ENCODE peak calls at places on chromosomes 1 and 21, in five cellular contexts. One of them, this sample, is unnamed.

GRCh38 chr1:40770296-40771070 is 13.1 kb upstream of the KCNQ4 start:
- DNase-seq in HepG2: no peak
- DNase-seq in SK-N-SH: no peak
- DNase-seq in sigmoid colon: peak; percentile 53
- DNase-seq in tibial nerve: no peak
- DNase-seq in this sample: no peak

GRCh38 chr1:197320991-197321531 is 53.0 kb downstream of the CRB1 start:
- DNase-seq in sigmoid colon: no peak
- DNase-seq in HepG2: no peak
- DNase-seq in SK-N-SH: no peak
- DNase-seq in tibial nerve: no peak
- DNase-seq in this sample: no peak

GRCh38 chr1:47824297-47824696 is 172.9 kb downstream of the TRABD2B start:
- DNase-seq in HepG2: no peak
- DNase-seq in SK-N-SH: no peak
- DNase-seq in sigmoid colon: no peak
- DNase-seq in tibial nerve: no peak
- DNase-seq in this sample: no peak

GRCh38 chr1:63911049-63911448 is 137.2 kb downstream of the ROR1 start:
- DNase-seq in HepG2: no peak
- DNase-seq in sigmoid colon: no peak
- DNase-seq in tibial nerve: no peak
- DNase-seq in SK-N-SH: no peak
- DNase-seq in this sample: no peak

GRCh38 chr1:7526867-7527732 is 244.0 kb upstream of the VAMP3 start:
- DNase-seq in tibial nerve: no peak
- DNase-seq in HepG2: no peak
- DNase-seq in SK-N-SH: no peak
- DNase-seq in sigmoid colon: no peak
- DNase-seq in this sample: no peak

GRCh38 chr1:235954306-235955283 is 87.9 kb upstream of the LYST start:
- DNase-seq in sigmoid colon: peak; percentile 60
- DNase-seq in tibial nerve: no peak
- DNase-seq in SK-N-SH: no peak
- DNase-seq in HepG2: peak; percentile 37
- DNase-seq in this sample: no peak

GRCh38 chr1:12475947-12476346 is 142.1 kb downstream of the DHRS3 start:
- DNase-seq in SK-N-SH: no peak
- DNase-seq in tibial nerve: no peak
- DNase-seq in sigmoid colon: no peak
- DNase-seq in HepG2: peak; percentile 55
- DNase-seq in this sample: no peak

GRCh38 chr1:183918589-183918988 is 113.7 kb downstream of the RGL1 start:
- DNase-seq in tibial nerve: no peak
- DNase-seq in sigmoid colon: no peak
- DNase-seq in HepG2: no peak
- DNase-seq in SK-N-SH: no peak
- DNase-seq in this sample: no peak

GRCh38 chr1:94339229-94339927 is 78.8 kb upstream of the ABCD3 start:
- DNase-seq in tibial nerve: no peak
- DNase-seq in sigmoid colon: no peak
- DNase-seq in SK-N-SH: no peak
- DNase-seq in HepG2: no peak
- DNase-seq in this sample: no peak

GRCh38 chr1:166133276-166133841 is 33.4 kb downstream of the FAM78B start:
- DNase-seq in HepG2: no peak
- DNase-seq in sigmoid colon: no peak
- DNase-seq in SK-N-SH: no peak
- DNase-seq in tibial nerve: no peak
- DNase-seq in this sample: no peak

GRCh38 chr1:30383131-30383793 is 340.1 kb downstream of the MATN1 start:
- DNase-seq in tibial nerve: no peak
- DNase-seq in HepG2: no peak
- DNase-seq in SK-N-SH: peak; percentile 66
- DNase-seq in sigmoid colon: no peak
- DNase-seq in this sample: peak; percentile 35

GRCh38 chr1:31568895-31569655 is 7.2 kb upstream of the TINAGL1 start:
- DNase-seq in tibial nerve: no peak
- DNase-seq in SK-N-SH: no peak
- DNase-seq in HepG2: no peak
- DNase-seq in sigmoid colon: no peak
- DNase-seq in this sample: no peak

GRCh38 chr1:31570906-31571305 is 5.4 kb upstream of the TINAGL1 start:
- DNase-seq in HepG2: no peak
- DNase-seq in SK-N-SH: no peak
- DNase-seq in tibial nerve: no peak
- DNase-seq in sigmoid colon: no peak
- DNase-seq in this sample: no peak

GRCh38 chr1:31569773-31570172 is 6.5 kb upstream of the TINAGL1 start:
- DNase-seq in tibial nerve: no peak
- DNase-seq in HepG2: no peak
- DNase-seq in sigmoid colon: no peak
- DNase-seq in SK-N-SH: no peak
- DNase-seq in this sample: no peak

GRCh38 chr1:31571340-31572295 is 4.7 kb upstream of the TINAGL1 start:
- DNase-seq in HepG2: no peak
- DNase-seq in sigmoid colon: peak; percentile 28
- DNase-seq in tibial nerve: no peak
- DNase-seq in SK-N-SH: no peak
- DNase-seq in this sample: no peak

GRCh38 chr1:31570228-31570627 is 6.1 kb upstream of the TINAGL1 start:
- DNase-seq in HepG2: no peak
- DNase-seq in sigmoid colon: no peak
- DNase-seq in SK-N-SH: no peak
- DNase-seq in tibial nerve: no peak
- DNase-seq in this sample: peak; percentile 49
- TF ChIP-seq EP300 in HepG2: no peak
- TF ChIP-seq EP300 in sigmoid colon: no peak
- TF ChIP-seq EP300 in SK-N-SH: no peak
- TF ChIP-seq EP300 in tibial nerve: no peak
- TF ChIP-seq EP300 in this sample: no peak

DNA sequence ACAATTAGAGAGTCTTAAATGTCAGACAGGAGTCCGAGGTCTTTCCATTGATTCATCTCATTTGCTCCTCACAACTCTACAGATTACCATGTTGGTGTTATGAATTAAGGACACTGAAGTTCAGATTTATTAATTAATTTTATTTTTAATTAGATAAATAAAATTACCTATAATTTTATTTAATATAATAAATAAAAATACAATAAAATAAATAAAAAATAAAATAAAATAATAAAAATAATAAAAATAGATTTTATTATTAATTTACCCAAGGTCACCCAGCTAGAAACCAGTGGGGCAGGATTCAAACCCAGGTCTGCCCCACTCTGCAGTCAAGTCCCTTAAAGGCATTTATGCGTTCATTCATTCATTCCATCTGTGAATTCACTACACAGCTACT is 72.2 kb downstream of the VWA5B1 start:
- DNase-seq in HepG2: no peak
- DNase-seq in tibial nerve: no peak
- DNase-seq in SK-N-SH: no peak
- DNase-seq in sigmoid colon: no peak
- DNase-seq in this sample: no peak
- H3K36me3 ChIP-seq in HepG2: no peaks in the 10 kb centered on the region
- H3K36me3 ChIP-seq in tibial nerve: no peaks in the 10 kb centered on the region
- H3K36me3 ChIP-seq in SK-N-SH: no peaks in the 10 kb centered on the region
- H3K36me3 ChIP-seq in sigmoid colon: no peaks in the 10 kb centered on the region
- H3K36me3 ChIP-seq in this sample: no peaks in the 10 kb centered on the region

DNA sequence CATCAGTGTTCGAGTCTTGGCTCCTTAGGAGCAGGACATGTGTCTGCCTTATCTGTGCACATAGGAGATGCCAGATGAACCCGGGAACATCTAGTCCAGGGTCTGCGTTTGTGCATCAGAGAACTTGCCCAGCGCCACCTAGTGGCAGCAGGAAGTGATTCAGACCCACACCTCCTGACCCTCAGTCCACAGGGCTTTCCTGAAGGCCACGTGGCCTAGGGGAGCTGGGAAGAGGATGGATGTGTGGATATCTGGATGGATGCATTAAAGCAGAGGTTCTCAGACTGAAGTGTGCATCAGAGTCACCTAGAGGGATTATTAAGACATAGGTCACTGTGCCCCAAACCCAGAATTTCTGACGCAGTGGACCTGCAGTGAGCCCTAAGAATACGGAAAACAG is 37.3 kb downstream of the CAPN8 start:
- DNase-seq in SK-N-SH: peak; percentile 65
- DNase-seq in sigmoid colon: no peak
- DNase-seq in tibial nerve: no peak
- DNase-seq in HepG2: peak; percentile 50
- DNase-seq in this sample: no peak
- TF ChIP-seq EP300 in SK-N-SH: no peak
- TF ChIP-seq EP300 in sigmoid colon: no peak
- TF ChIP-seq EP300 in tibial nerve: no peak
- TF ChIP-seq EP300 in HepG2: no peak
- TF ChIP-seq EP300 in this sample: no peak

GRCh38 chr21:36038701-36039497 is 21.4 kb downstream of the SETD4 start:
- DNase-seq in sigmoid colon: no peak
- DNase-seq in SK-N-SH: no peak
- DNase-seq in HepG2: no peak
- DNase-seq in tibial nerve: no peak
- DNase-seq in this sample: peak; percentile 43

GRCh38 chr21:36041910-36042309 is 18.4 kb downstream of the SETD4 start:
- DNase-seq in SK-N-SH: no peak
- DNase-seq in tibial nerve: no peak
- DNase-seq in HepG2: peak; percentile 73
- DNase-seq in sigmoid colon: no peak
- DNase-seq in this sample: no peak

GRCh38 chr21:36044056-36044455 is 16.3 kb downstream of the SETD4 start:
- DNase-seq in SK-N-SH: no peak
- DNase-seq in tibial nerve: no peak
- DNase-seq in sigmoid colon: no peak
- DNase-seq in HepG2: no peak
- DNase-seq in this sample: no peak

GRCh38 chr21:36040389-36040788 is 19.9 kb downstream of the SETD4 start:
- DNase-seq in sigmoid colon: no peak
- DNase-seq in HepG2: no peak
- DNase-seq in SK-N-SH: no peak
- DNase-seq in tibial nerve: no peak
- DNase-seq in this sample: no peak

GRCh38 chr21:36039861-36040260 is 20.5 kb downstream of the SETD4 start:
- DNase-seq in sigmoid colon: no peak
- DNase-seq in SK-N-SH: no peak
- DNase-seq in tibial nerve: no peak
- DNase-seq in HepG2: no peak
- DNase-seq in this sample: peak; percentile 52
- H3K36me3 ChIP-seq in sigmoid colon: peaks cover 93% of the 10 kb centered on the region
- H3K36me3 ChIP-seq in SK-N-SH: peaks cover 80% of the 10 kb centered on the region
- H3K36me3 ChIP-seq in tibial nerve: peaks cover 4% of the 10 kb centered on the region
- H3K36me3 ChIP-seq in HepG2: peaks cover 58% of the 10 kb centered on the region
- H3K36me3 ChIP-seq in this sample: peaks cover 86% of the 10 kb centered on the region

GRCh38 chr1:205417884-205418283 is 4.0 kb downstream of the LEMD1 start:
- DNase-seq in sigmoid colon: no peak
- DNase-seq in SK-N-SH: no peak
- DNase-seq in HepG2: no peak
- DNase-seq in tibial nerve: no peak
- DNase-seq in this sample: no peak
- TF ChIP-seq EP300 in sigmoid colon: no peak
- TF ChIP-seq EP300 in SK-N-SH: no peak
- TF ChIP-seq EP300 in HepG2: no peak
- TF ChIP-seq EP300 in tibial nerve: no peak
- TF ChIP-seq EP300 in this sample: no peak

GRCh38 chr1:212089560-212090163 is 54.1 kb downstream of the DTL start:
- DNase-seq in sigmoid colon: no peak
- DNase-seq in SK-N-SH: no peak
- DNase-seq in tibial nerve: no peak
- DNase-seq in HepG2: no peak
- DNase-seq in this sample: no peak

GRCh38 chr1:212097360-212097759 is 61.8 kb downstream of the DTL start:
- DNase-seq in tibial nerve: no peak
- DNase-seq in sigmoid colon: no peak
- DNase-seq in HepG2: no peak
- DNase-seq in SK-N-SH: no peak
- DNase-seq in this sample: no peak

DNA sequence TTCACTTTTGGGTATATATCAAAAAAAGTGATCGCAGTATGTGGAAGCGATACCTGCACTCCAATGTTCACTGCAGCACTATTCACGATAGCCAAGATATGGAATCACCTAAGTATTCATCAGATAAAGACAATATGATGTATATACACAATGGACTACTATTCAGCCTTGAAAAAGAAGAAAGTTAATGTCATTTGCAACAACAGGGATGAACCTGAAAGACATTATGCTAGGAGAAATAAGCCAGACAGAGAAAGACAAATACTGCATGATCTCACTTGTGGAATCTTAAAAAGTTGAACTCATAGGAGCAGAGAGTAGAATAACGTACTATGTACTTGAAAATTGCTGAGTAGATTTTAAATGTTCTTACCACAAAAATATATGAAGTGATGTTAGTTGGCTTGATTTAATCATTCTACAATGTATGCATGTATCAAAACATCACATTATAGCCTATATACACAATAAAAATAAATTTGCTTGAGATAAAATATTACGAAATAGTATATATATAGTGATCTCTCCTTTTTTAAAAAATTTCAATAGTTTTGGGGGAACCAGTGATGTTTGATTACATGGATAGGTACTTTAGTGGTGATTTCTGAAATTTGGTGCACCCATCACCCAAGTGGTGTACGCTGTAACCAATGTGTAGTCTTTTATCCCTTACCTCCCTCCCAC is 56.0 kb downstream of the DTL start:
- DNase-seq in HepG2: no peak
- DNase-seq in SK-N-SH: no peak
- DNase-seq in tibial nerve: no peak
- DNase-seq in sigmoid colon: no peak
- DNase-seq in this sample: no peak
- H3K36me3 ChIP-seq in HepG2: peaks cover 29% of the 10 kb centered on the region
- H3K36me3 ChIP-seq in SK-N-SH: peaks cover 8% of the 10 kb centered on the region
- H3K36me3 ChIP-seq in tibial nerve: no peaks in the 10 kb centered on the region
- H3K36me3 ChIP-seq in sigmoid colon: no peaks in the 10 kb centered on the region
- H3K36me3 ChIP-seq in this sample: no peaks in the 10 kb centered on the region

GRCh38 chr1:115060501-115060900 is 28.8 kb downstream of the TSPAN2 start:
- DNase-seq in HepG2: no peak
- DNase-seq in tibial nerve: no peak
- DNase-seq in sigmoid colon: no peak
- DNase-seq in SK-N-SH: no peak
- DNase-seq in this sample: no peak

GRCh38 chr1:115051850-115052249 is 22.2 kb downstream of the TSHB start:
- DNase-seq in SK-N-SH: no peak
- DNase-seq in HepG2: no peak
- DNase-seq in sigmoid colon: no peak
- DNase-seq in tibial nerve: no peak
- DNase-seq in this sample: no peak

GRCh38 chr1:115057661-115058249 is 28.1 kb downstream of the TSHB start:
- DNase-seq in SK-N-SH: no peak
- DNase-seq in tibial nerve: no peak
- DNase-seq in HepG2: no peak
- DNase-seq in sigmoid colon: no peak
- DNase-seq in this sample: no peak

GRCh38 chr1:115052454-115053083 is 22.9 kb downstream of the TSHB start:
- DNase-seq in tibial nerve: no peak
- DNase-seq in sigmoid colon: no peak
- DNase-seq in SK-N-SH: peak; percentile 61
- DNase-seq in HepG2: peak; percentile 57
- DNase-seq in this sample: no peak

DNA sequence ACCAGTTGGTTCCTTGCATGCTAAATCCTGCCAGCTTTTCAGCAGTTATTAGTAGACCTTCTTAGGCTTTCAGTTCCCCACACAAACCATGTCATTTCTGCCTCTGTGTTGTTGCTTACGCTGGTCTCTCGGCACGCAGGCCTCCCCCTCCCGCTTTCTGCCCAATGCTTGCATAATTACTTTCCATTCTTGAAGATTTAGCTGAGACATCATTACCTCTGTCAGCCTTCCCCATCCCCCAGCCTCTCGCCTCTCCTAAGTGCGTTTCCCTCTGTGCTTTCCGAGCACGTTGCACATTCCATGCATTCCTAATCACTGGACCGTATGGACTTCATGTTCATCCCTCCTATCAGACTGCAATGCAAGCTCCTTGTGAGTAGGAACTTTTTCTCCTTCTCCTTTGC is 26.8 kb downstream of the TSHB start:
- DNase-seq in HepG2: no peak
- DNase-seq in SK-N-SH: no peak
- DNase-seq in tibial nerve: no peak
- DNase-seq in sigmoid colon: no peak
- DNase-seq in this sample: no peak
- TF ChIP-seq EP300 in HepG2: no peak
- TF ChIP-seq EP300 in SK-N-SH: no peak
- TF ChIP-seq EP300 in tibial nerve: no peak
- TF ChIP-seq EP300 in sigmoid colon: no peak
- TF ChIP-seq EP300 in this sample: no peak

This sample was measured in suprapubic skin.